ENCODE peak calls at places on chromosomes 16 and 17, in seven cellular contexts. R is AG08395; J is BE2C; F is Peyer's patch; D is colonic mucosa; A is G401; C is activated CD8-positive, alpha-beta T cell treated with anti-CD3 and anti-CD28 coated beads, Interleukin-2, amount 10 ng/mL, durations not matched to agents 7 days and 5 days. S is an unnamed sample.

GRCh38 chr17:38428643-38429371 is 543 bp downstream of the ARHGAP23 start:
- DNase-seq in R (peak), J (no peak), F (no peak), D (no peak), A (no peak), C (no peak), S (peak)

GRCh38 chr16:11160676-11161115 is 95.3 kb downstream of the SOCS1 start:
- DNase-seq in R (no peak), J (no peak), F (no peak), D (no peak), A (no peak), C (peak), S (no peak)

GRCh38 chr16:72537684-72538083 is 365.7 kb upstream of the PMFBP1 start:
- DNase-seq in R (peak), J (no peak), F (no peak), D (no peak), A (no peak), C (no peak), S (no peak)

GRCh38 chr17:77569846-77570564 is 388.5 kb upstream of the TNRC6C start:
- DNase-seq in R (no peak), J (no peak), F (no peak), D (no peak), A (no peak), C (no peak), S (no peak)

GRCh38 chr17:58728831-58729230 is 26.8 kb upstream of the PPM1E start:
- DNase-seq in R (no peak), J (no peak), F (no peak), D (no peak), A (no peak), C (no peak), S (no peak)

GRCh38 chr16:52389045-52389444 is 157.9 kb downstream of the TOX3 start:
- DNase-seq in R (no peak), J (no peak), F (no peak), D (no peak), A (no peak), C (no peak), S (no peak)

GRCh38 chr16:78292726-78293380 is 193.4 kb downstream of the WWOX start:
- DNase-seq in R (no peak), J (no peak), F (no peak), D (peak), A (no peak), C (no peak), S (no peak)

GRCh38 chr16:20707461-20707860 is 10.0 kb upstream of the ACSM1 start:
- DNase-seq in R (no peak), J (no peak), F (no peak), D (no peak), A (no peak), C (no peak), S (no peak)

GRCh38 chr16:72182976-72183375 is 11.0 kb upstream of the PMFBP1 start:
- DNase-seq in R (no peak), J (no peak), F (no peak), D (no peak), A (no peak), C (no peak), S (no peak)

GRCh38 chr17:27407916-27408846 is 48.1 kb upstream of the KSR1 start:
- DNase-seq in R (peak), J (no peak), F (no peak), D (no peak), A (no peak), C (no peak), S (no peak)

S was measured in stimulated activated naive CD8-positive, alpha-beta T cell treated with anti-CD3 and anti-CD28 coated beads, Interleukin-15, Interleukin-2, amounts not matched to agents 100 U/mL and 50 U/mL, for 24 hours.